ENCODE peak calls at places on chromosomes 16 and 17, in nine cellular contexts. S is stimulated activated CD4-positive, alpha-beta T cell treated with anti-CD3 and anti-CD28 coated beads, Interleukin-1b, Interleukin-23, amount 100 ng/mL, for 1 hour; K is colonic mucosa; P is amygdala; I is adrenal gland; U is KG1; W is activated CD4-positive, alpha-beta memory T cell treated with anti-CD3 and anti-CD28 coated beads, Interleukin-2, amount 10 ng/mL, durations not matched to agents 7 days and 5 days; V is T-cell; L is A549. D is an unnamed sample.

GRCh38 chr16:24152826-24153225 is 103.3 kb upstream of the CACNG3 start:
- DNase-seq in L (no peak), W (no peak), I (no peak), P (no peak), S (no peak), V (no peak), K (no peak), U (no peak), D (no peak)

GRCh38 chr17:68910256-68910705 is 44.9 kb downstream of the ABCA8 start:
- DNase-seq in V (no peak), L (no peak), W (no peak), K (no peak), U (no peak), S (no peak), P (peak; percentile 43), I (peak; percentile 17), D (no peak)

GRCh38 chr17:9115446-9116265 is 94.3 kb downstream of the NTN1 start:
- DNase-seq in K (peak; percentile 54), P (no peak), V (peak; percentile 3), I (peak; percentile 22), W (peak; percentile 34), U (no peak), L (peak; percentile 67), S (no peak), D (peak; percentile 23)

GRCh38 chr16:65409505-65409904 is 287.6 kb upstream of the CDH11 start:
- DNase-seq in I (no peak), W (no peak), S (no peak), K (no peak), U (no peak), P (no peak), L (no peak), V (no peak), D (no peak)

GRCh38 chr17:77404812-77405581 is 264.2 kb downstream of the SEC14L1 start:
- DNase-seq in I (no peak), K (peak; percentile 62), P (no peak), W (peak; percentile 91), V (peak; percentile 82), L (no peak), U (no peak), S (peak; percentile 65), D (peak; percentile 60)

GRCh38 chr17:2070241-2071023 is 15.5 kb downstream of the HIC1 start:
- DNase-seq in U (no peak), V (no peak), K (no peak), I (no peak), W (peak; percentile 88), P (no peak), S (no peak), L (no peak), D (no peak)

GRCh38 chr16:17367932-17368331 is 102.8 kb downstream of the XYLT1 start:
- DNase-seq in S (no peak), K (no peak), V (no peak), W (no peak), P (no peak), I (peak; percentile 62), L (peak; percentile 21), U (no peak), D (no peak)

GRCh38 chr16:29824589-29825144 is 4.4 kb downstream of the MVP start:
- DNase-seq in L (peak; percentile 68), P (no peak), W (no peak), U (no peak), K (no peak), I (peak; percentile 47), V (no peak), S (no peak), D (no peak)

GRCh38 chr17:79977161-79977631 is 58.5 kb downstream of the TBC1D16 start:
- DNase-seq in I (no peak), L (no peak), U (no peak), V (no peak), S (no peak), K (no peak), P (no peak), W (no peak), D (no peak)

GRCh38 chr16:47574091-47575054 is 113.2 kb downstream of the PHKB start:
- DNase-seq in W (no peak), I (no peak), L (no peak), U (no peak), K (no peak), S (no peak), V (no peak), P (no peak), D (no peak)

GRCh38 chr16:6749714-6750113 is 582.9 kb upstream of the RBFOX1 start:
- DNase-seq in W (no peak), U (peak; percentile 9), I (no peak), P (no peak), S (no peak), V (no peak), L (no peak), K (no peak), D (no peak)

GRCh38 chr16:78289844-78290277 is 190.4 kb downstream of the WWOX start:
- DNase-seq in P (no peak), W (no peak), I (no peak), L (no peak), S (no peak), V (no peak), K (no peak), U (no peak), D (no peak)

GRCh38 chr17:81665205-81666091 is 957 bp downstream of the OXLD1 start:
- DNase-seq in S (no peak), P (no peak), W (peak; percentile 62), I (no peak), V (peak; percentile 27), K (peak; percentile 36), L (peak; percentile 64), U (peak; percentile 44), D (no peak)

GRCh38 chr16:79081292-79082066 is 519.1 kb downstream of the MAF start:
- DNase-seq in K (no peak), V (no peak), P (no peak), S (no peak), U (no peak), W (no peak), I (no peak), L (no peak), D (no peak)

GRCh38 chr17:28335201-28335958 is at the start of the genes IFT20 and TNFAIP1:
- DNase-seq in S (peak; percentile 96), P (peak; percentile 99), V (peak; percentile 97), K (peak; percentile 98), W (peak; percentile 99), U (peak; percentile 93), L (peak; percentile 98), I (peak; percentile 99), D (peak; percentile 90)

GRCh38 chr16:89049484-89050118 is 44.1 kb upstream of the ACSF3 start:
- DNase-seq in V (no peak), U (no peak), I (no peak), K (no peak), P (no peak), L (no peak), S (no peak), W (no peak), D (no peak)

GRCh38 chr16:73427177-73427576 is 379.2 kb upstream of the ZFHX3 start:
- DNase-seq in W (no peak), V (no peak), L (no peak), P (no peak), U (no peak), S (no peak), K (no peak), I (no peak), D (no peak)

GRCh38 chr17:32227910-32228309 is 37.7 kb upstream of the RHBDL3 start:
- DNase-seq in S (no peak), W (no peak), P (no peak), I (no peak), K (no peak), V (no peak), L (no peak), U (no peak), D (no peak)

GRCh38 chr17:77845541-77846225 is 112.8 kb upstream of the TNRC6C start:
- DNase-seq in L (no peak), W (no peak), K (no peak), I (no peak), V (no peak), P (no peak), S (no peak), U (no peak), D (no peak)

GRCh38 chr16:20424129-20424866 is 15.0 kb downstream of the ACSM5 start:
- DNase-seq in K (no peak), L (no peak), I (no peak), P (no peak), U (no peak), S (no peak), V (no peak), W (no peak), D (no peak)

GRCh38 chr17:47203984-47204721 is 5.0 kb upstream of the MYL4 start:
- DNase-seq in I (no peak), S (no peak), W (peak; percentile 73), K (no peak), P (no peak), V (peak; percentile 47), U (no peak), L (no peak), D (no peak)

GRCh38 chr17:50699410-50699809 is 8.3 kb downstream of the ANKRD40 start:
- DNase-seq in L (no peak), I (peak; percentile 3), P (no peak), U (no peak), W (no peak), K (no peak), S (no peak), V (no peak), D (no peak)

GRCh38 chr16:35686595-35686994 is 2227.2 kb downstream of the TP53TG3F start:
- DNase-seq in K (no peak), P (no peak), S (no peak), W (no peak), L (no peak), V (no peak), I (no peak), U (no peak), D (no peak)

GRCh38 chr16:69406780-69407331 is 17.6 kb upstream of the CYB5B start:
- DNase-seq in W (no peak), L (peak; percentile 71), P (no peak), K (no peak), V (no peak), I (no peak), U (no peak), S (no peak), D (no peak)

GRCh38 chr16:70267516-70267915 is 15.8 kb upstream of the EXOSC6 start:
- DNase-seq in U (no peak), W (no peak), K (no peak), V (no peak), I (peak; percentile 44), L (peak; percentile 66), S (no peak), P (no peak), D (no peak)

GRCh38 chr17:77527394-77527793 is 386.6 kb downstream of the SEC14L1 start:
- DNase-seq in V (no peak), K (no peak), W (no peak), I (no peak), S (no peak), P (no peak), L (no peak), U (no peak), D (no peak)

GRCh38 chr17:34539881-34540280 is 39.5 kb upstream of the TMEM132E start:
- DNase-seq in S (no peak), I (no peak), L (no peak), U (no peak), W (no peak), K (no peak), V (no peak), P (no peak), D (no peak)

GRCh38 chr16:72876981-72877373 is 171.0 kb downstream of the ZFHX3 start:
- DNase-seq in V (no peak), W (no peak), K (no peak), I (peak; percentile 36), P (no peak), L (no peak), S (no peak), U (no peak), D (no peak)